ENCODE peak calls at places on chromosomes 11 and 22, in five cellular contexts. J, Q, D, G and P are unnamed samples.

GRCh38 chr22:42313204-42313603 is 42.8 kb upstream of the TCF20 start:
- DNase-seq in J (no peak), Q (no peak), D (no peak), G (no peak), P (no peak)

GRCh38 chr22:32494971-32495370 is 20.4 kb downstream of the FBXO7 start:
- DNase-seq in J (no peak), Q (no peak), D (no peak), G (no peak), P (no peak)

GRCh38 chr11:3867209-3868071 is 12.0 kb downstream of the STIM1 start:
- DNase-seq in J (no peak), Q (no peak), D (peak; percentile 28), G (peak; percentile 35), P (no peak)

GRCh38 chr22:22737590-22737989 is 93.2 kb downstream of the GGTLC2 start:
- DNase-seq in J (no peak), Q (no peak), D (no peak), G (no peak), P (no peak)

GRCh38 chr22:19877626-19878339 is 23.1 kb upstream of the GNB1L start:
- DNase-seq in J (peak; percentile 39), Q (no peak), D (no peak), G (no peak), P (peak; percentile 29)

GRCh38 chr22:32411388-32411787 is 659 bp downstream of the RTCB start:
- DNase-seq in J (no peak), Q (no peak), D (peak; percentile 27), G (no peak), P (no peak)

GRCh38 chr11:316031-316701 is 2.3 kb downstream of the IFITM1 start:
- DNase-seq in J (peak; percentile 64), Q (no peak), D (no peak), G (no peak), P (peak; percentile 64)

GRCh38 chr11:85813721-85814120 is 2.8 kb upstream of the SYTL2 start:
- DNase-seq in J (no peak), Q (no peak), D (peak; percentile 9), G (peak; percentile 57), P (no peak)

GRCh38 chr11:112770017-112770416 is 191.2 kb upstream of the NCAM1 start:
- DNase-seq in J (no peak), Q (no peak), D (no peak), G (no peak), P (no peak)

GRCh38 chr22:23509571-23510302 is 70.4 kb downstream of the IGLL1 start:
- DNase-seq in J (no peak), Q (no peak), D (no peak), G (no peak), P (peak; percentile 52)

GRCh38 chr11:75583710-75584658 is 21.9 kb downstream of the SERPINH1 start:
- DNase-seq in J (peak; percentile 75), Q (no peak), D (no peak), G (peak; percentile 39), P (peak; percentile 82)

GRCh38 chr22:19870153-19871022 is 15.7 kb upstream of the GNB1L start:
- DNase-seq in J (peak; percentile 42), Q (no peak), D (peak; percentile 31), G (no peak), P (peak; percentile 13)

GRCh38 chr22:41883400-41883799 is 31.5 kb downstream of the SHISA8 start:
- DNase-seq in J (no peak), Q (no peak), D (no peak), G (no peak), P (no peak)

GRCh38 chr11:107025673-107026072 is 7.4 kb upstream of the GUCY1A2 start:
- DNase-seq in J (no peak), Q (no peak), D (no peak), G (no peak), P (no peak)

GRCh38 chr11:35781342-35782171 is 119.0 kb downstream of the TRIM44 start:
- DNase-seq in J (no peak), Q (peak; percentile 9), D (no peak), G (no peak), P (no peak)

GRCh38 chr11:10379433-10379832 is 74.6 kb downstream of the ADM start:
- DNase-seq in J (no peak), Q (no peak), D (no peak), G (no peak), P (no peak)

GRCh38 chr11:19789840-19790710 is 77.4 kb downstream of the NAV2 start:
- DNase-seq in J (no peak), Q (no peak), D (no peak), G (no peak), P (peak; percentile 22)

GRCh38 chr11:33109242-33109641 is 52.0 kb downstream of the CSTF3 start:
- DNase-seq in J (no peak), Q (no peak), D (no peak), G (no peak), P (no peak)

GRCh38 chr22:48856308-48856615 is 971.4 kb downstream of the BRD1 start:
- DNase-seq in J (no peak), Q (no peak), D (no peak), G (no peak), P (no peak)

GRCh38 chr11:83826078-83826477 is 539.9 kb upstream of the CCDC90B start:
- DNase-seq in J (no peak), Q (no peak), D (no peak), G (no peak), P (no peak)

GRCh38 chr11:73950869-73951710 is at the start of gene DNAJB13:
- DNase-seq in J (peak; percentile 86), Q (peak; percentile 67), D (peak; percentile 77), G (peak; percentile 37), P (peak; percentile 40)

GRCh38 chr11:34345012-34345804 is 12.6 kb downstream of the ABTB2 start:
- DNase-seq in J (no peak), Q (peak; percentile 90), D (peak; percentile 95), G (peak; percentile 49), P (peak; percentile 66)

GRCh38 chr22:42074153-42074750 is at the start of gene PHETA2:
- DNase-seq in J (peak; percentile 67), Q (no peak), D (no peak), G (peak; percentile 61), P (peak; percentile 75)

GRCh38 chr11:19458231-19458630 is 217.5 kb upstream of the E2F8 start:
- DNase-seq in J (no peak), Q (no peak), D (no peak), G (no peak), P (no peak)

GRCh38 chr11:126465573-126466287 is 110.2 kb downstream of the ST3GAL4 start:
- DNase-seq in J (no peak), Q (no peak), D (no peak), G (peak; percentile 30), P (no peak)

GRCh38 chr11:501683-502287 is 5.3 kb downstream of the RNH1 start:
- DNase-seq in J (no peak), Q (no peak), D (no peak), G (no peak), P (no peak)

GRCh38 chr22:50481440-50482106 is at the start of gene ADM2:
- DNase-seq in J (peak; percentile 89), Q (no peak), D (peak; percentile 24), G (peak; percentile 62), P (no peak)

GRCh38 chr22:47295982-47296381 is 533.5 kb downstream of the TBC1D22A start:
- DNase-seq in J (no peak), Q (no peak), D (no peak), G (peak; percentile 24), P (no peak)

GRCh38 chr11:40338739-40339138 is 1120.7 kb downstream of the LRRC4C start:
- DNase-seq in J (no peak), Q (peak; percentile 8), D (no peak), G (no peak), P (no peak)

GRCh38 chr11:109819410-109819809 is 273.8 kb upstream of the ZC3H12C start:
- DNase-seq in J (no peak), Q (no peak), D (no peak), G (no peak), P (no peak)

GRCh38 chr22:27879923-27880322 is 39.1 kb downstream of the PITPNB start:
- DNase-seq in J (no peak), Q (peak; percentile 45), D (peak; percentile 56), G (no peak), P (no peak)

DNA sequence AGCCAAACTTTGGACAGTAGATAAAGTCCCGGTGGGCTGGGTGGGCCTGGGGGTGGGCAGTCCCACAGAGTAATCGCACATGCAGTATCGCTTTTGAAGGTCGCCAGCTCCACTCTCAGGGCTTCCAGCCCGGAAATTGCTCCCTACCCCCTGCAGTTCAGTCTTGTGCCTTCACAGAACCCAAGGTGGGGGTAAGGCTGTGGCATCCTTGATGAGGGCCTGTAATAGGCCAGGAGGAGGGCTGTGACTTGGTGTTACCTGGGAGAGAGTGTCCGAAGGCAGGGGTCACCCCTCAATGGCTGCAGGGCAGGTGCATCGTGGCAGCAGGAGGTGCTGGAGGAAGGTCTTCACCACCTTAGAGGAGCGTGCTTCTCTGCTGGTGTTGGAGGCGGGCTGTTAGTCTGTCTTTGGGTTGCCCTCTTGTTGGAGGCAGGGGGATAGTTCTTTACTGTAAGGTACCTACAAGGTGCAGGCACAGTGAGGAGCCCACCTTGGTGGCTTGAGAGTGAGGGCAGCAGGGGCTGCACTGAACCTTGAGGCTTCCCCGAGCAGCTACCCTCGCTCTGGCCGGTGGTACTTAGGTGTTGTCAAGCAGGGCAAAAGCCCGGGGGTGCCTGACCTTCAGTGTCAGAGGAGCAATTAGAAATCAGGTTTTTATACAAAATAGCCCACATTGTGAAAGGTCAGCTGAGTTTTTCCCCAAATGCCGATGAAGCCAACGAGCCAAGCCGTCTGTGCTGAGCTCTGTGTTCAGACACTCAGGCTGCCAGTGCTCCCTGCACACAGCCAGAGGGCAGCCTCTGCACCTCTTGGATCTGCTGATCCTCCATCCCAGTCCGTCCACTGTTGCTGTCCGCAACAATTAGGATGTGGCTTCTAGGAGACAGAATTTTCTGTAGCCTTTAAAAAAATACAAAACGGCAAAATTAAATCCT is 21.9 kb downstream of the SAMM50 start:
- DNase-seq in J (no peak), Q (no peak), D (no peak), G (no peak), P (no peak)
- TF ChIP-seq CTCF in J (no peak), Q (no peak), D (no peak), G (no peak), P (no peak)

DNA sequence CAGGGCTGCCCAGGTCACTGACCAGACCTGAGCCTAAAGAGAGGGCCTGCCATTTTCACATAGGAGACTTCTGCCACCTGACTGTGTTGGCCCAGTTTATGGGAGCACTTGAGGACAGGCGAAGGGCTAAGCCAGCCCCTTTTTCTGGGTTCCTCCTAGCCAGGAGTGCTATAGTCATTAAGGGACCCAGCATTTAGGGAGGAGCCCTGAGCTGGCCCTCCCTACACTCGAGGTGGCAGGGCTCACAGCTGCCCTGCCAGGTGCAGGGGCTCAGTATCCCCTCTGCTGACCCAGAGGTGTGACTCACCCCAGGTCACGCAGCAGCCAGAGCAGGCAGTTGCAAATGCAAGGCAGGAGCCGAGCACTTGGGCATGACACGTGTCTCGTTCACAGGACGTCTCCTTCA is 86.3 kb upstream of the CRYBB3 start:
- DNase-seq in J (no peak), Q (no peak), D (no peak), G (peak; percentile 41), P (no peak)
- TF ChIP-seq POLR2A in J (no peak), Q (no peak), D (no peak), G (no peak), P (no peak)

DNA sequence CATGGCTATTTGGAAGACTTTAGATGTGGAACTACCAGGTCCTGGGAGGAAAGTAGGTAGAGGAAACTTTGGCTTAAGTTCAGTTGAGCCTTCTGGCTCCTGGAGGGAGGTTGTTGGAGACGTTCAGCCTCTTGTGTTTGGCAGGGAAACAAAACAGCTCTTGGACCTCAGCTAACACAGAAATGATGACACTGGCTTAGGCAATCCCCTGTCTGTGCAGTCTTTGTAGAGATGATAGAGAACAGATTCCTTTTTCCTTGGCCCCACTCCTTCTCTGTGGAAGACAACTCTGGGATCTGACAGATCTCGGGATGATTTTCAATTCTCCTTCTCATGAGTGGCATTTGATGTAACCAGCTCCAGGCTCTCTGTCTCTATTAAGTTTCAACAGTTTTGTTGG is 428.5 kb downstream of the TMEM135 start:
- DNase-seq in J (no peak), Q (no peak), D (no peak), G (no peak), P (no peak)
- TF ChIP-seq EP300 in J (no peak), Q (no peak), D (no peak), G (no peak), P (no peak)

GRCh38 chr11:120180571-120181445 is 30.0 kb upstream of the OAF start:
- DNase-seq in J (no peak), Q (no peak), D (peak; percentile 20), G (peak; percentile 20), P (peak; percentile 54)
- TF ChIP-seq CTCF in J (no peak), Q (no peak), D (peak; percentile 46), G (no peak), P (no peak)